ENCODE peak calls at places on chromosomes 4 and X, in ten cellular contexts. R is BJ; N is stimulated activated CD4-positive, alpha-beta T cell treated with anti-CD3 and anti-CD28 coated beads, Interleukin-4, amount 100 ng/mL, for 48 hours; D is AML-193; M is nucleus accumbens; C is T-helper 2 cell treated with Interferon-gamma antibody and Interleukin-4, amounts not matched to agents 5 μg/mL and 100 μg/mL, for 36 hours; A is anterior cingulate cortex; U is NCI-H460; S is naive thymus-derived CD8-positive, alpha-beta T cell; J is non-pigmented ciliary epithelial cell. V is an unnamed sample.
A peak's percentile ranks its signal among the peaks of the same experiment; 100 is the strongest.

GRCh38 chrX:110346681-110347080 is 12.0 kb upstream of the RTL9 start:
- DNase-seq in D (no peak), C (no peak), J (no peak), A (no peak), M (no peak), S (no peak), U (no peak), R (no peak), N (no peak), V (no peak)

GRCh38 chr4:107315584-107315983 is 279.5 kb upstream of the DKK2 start:
- DNase-seq in A (no peak), U (no peak), S (no peak), J (no peak), R (no peak), D (no peak), N (no peak), M (no peak), C (no peak), V (no peak)

GRCh38 chr4:2924286-2924685 is 38.9 kb downstream of the NOP14 start:
- DNase-seq in U (no peak), R (no peak), A (no peak), M (no peak), S (no peak), D (no peak), J (no peak), N (no peak), C (no peak), V (no peak)

GRCh38 chr4:138050601-138051000 is 191.5 kb downstream of the SLC7A11 start:
- DNase-seq in U (no peak), A (no peak), J (no peak), S (no peak), D (no peak), N (no peak), M (no peak), C (no peak), R (no peak), V (no peak)

GRCh38 chrX:14032383-14032782 is 2.7 kb upstream of the GEMIN8 start:
- DNase-seq in D (peak; percentile 38), R (no peak), S (peak; percentile 28), C (no peak), N (peak; percentile 19), M (no peak), J (no peak), A (peak; percentile 4), U (peak; percentile 43), V (peak; percentile 66)

GRCh38 chrX:45198301-45198700 is 2.4 kb downstream of the DIPK2B start:
- DNase-seq in A (no peak), C (no peak), R (no peak), J (no peak), U (no peak), M (no peak), S (no peak), D (no peak), N (no peak), V (no peak)

GRCh38 chrX:75151828-75152592 is 4.1 kb downstream of the ABCB7 start:
- DNase-seq in U (no peak), J (no peak), A (no peak), C (no peak), N (no peak), R (no peak), M (no peak), S (no peak), D (no peak), V (no peak)

GRCh38 chrX:120768681-120769080 is 107.0 kb downstream of the CT47B1 start:
- DNase-seq in U (no peak), R (no peak), M (no peak), D (no peak), A (no peak), S (no peak), N (no peak), C (no peak), J (peak; percentile 40), V (no peak)

GRCh38 chr4:10599574-10599973 is 85.0 kb downstream of the CLNK start:
- DNase-seq in R (no peak), S (no peak), D (no peak), J (no peak), M (no peak), N (no peak), U (no peak), A (no peak), C (no peak), V (no peak)

GRCh38 chrX:112820364-112821308 is 20.0 kb downstream of the AMOT start:
- DNase-seq in A (no peak), D (no peak), R (no peak), N (no peak), M (no peak), C (no peak), U (no peak), J (no peak), S (no peak), V (no peak)

GRCh38 chr4:74311696-74312313 is 3.5 kb downstream of the EPGN start:
- DNase-seq in D (peak; percentile 54), C (peak; percentile 6), N (peak; percentile 5), M (no peak), U (peak; percentile 74), A (no peak), S (peak; percentile 12), R (no peak), J (no peak), V (peak; percentile 45)

GRCh38 chr4:150078996-150079581 is 844 bp downstream of the DCLK2 start:
- DNase-seq in A (no peak), C (peak; percentile 6), M (no peak), S (no peak), J (no peak), R (no peak), N (no peak), D (no peak), U (peak; percentile 23), V (peak; percentile 37)

GRCh38 chrX:47745386-47745785 is 86.4 kb upstream of the UXT start:
- DNase-seq in J (no peak), U (no peak), N (no peak), C (no peak), M (no peak), A (no peak), S (no peak), R (no peak), D (no peak), V (no peak)

GRCh38 chrX:120727911-120728310 is 98.1 kb upstream of the C1GALT1C1 start:
- DNase-seq in R (no peak), N (no peak), D (no peak), C (no peak), M (no peak), A (no peak), U (no peak), J (no peak), S (no peak), V (no peak)

GRCh38 chr4:151468715-151469696 is 60.0 kb downstream of the FHIP1A start:
- DNase-seq in M (no peak), C (no peak), R (no peak), S (no peak), D (no peak), A (no peak), N (no peak), J (no peak), U (no peak), V (no peak)

GRCh38 chr4:152606800-152607577 is 71.1 kb upstream of the FBXW7 start:
- DNase-seq in M (no peak), A (peak; percentile 19), C (no peak), R (no peak), S (no peak), J (no peak), U (no peak), N (no peak), D (no peak), V (no peak)

GRCh38 chr4:2417196-2417764 is 1.2 kb downstream of the ZFYVE28 start:
- DNase-seq in A (no peak), N (no peak), C (no peak), S (no peak), M (no peak), D (no peak), U (no peak), J (no peak), R (no peak), V (no peak)

GRCh38 chr4:5137927-5138326 is 86.6 kb downstream of the STK32B start:
- DNase-seq in A (no peak), J (no peak), D (no peak), N (no peak), U (no peak), S (no peak), C (no peak), M (no peak), R (no peak), V (no peak)